ENCODE peak calls at places on chromosomes 7 and 10, in ten cellular contexts. One of them, this sample, is unnamed.
A peak's percentile ranks its signal among the peaks of the same experiment; 100 is the strongest.

GRCh38 chr7:121406461-121406860 is 10.4 kb upstream of the FAM3C start:
- DNase-seq in WTC11: no peak
- DNase-seq in A549: no peak
- DNase-seq in PC-9: no peak
- DNase-seq in fibroblast of lung: no peak
- DNase-seq in cardiac muscle cell: no peak
- DNase-seq in endodermal cell: no peak
- DNase-seq in IMR-90: no peak
- DNase-seq in lower lobe of right lung: no peak
- DNase-seq in PC-3: no peak
- DNase-seq in this sample: no peak

GRCh38 chr10:117477961-117478670 is 64.4 kb upstream of the EMX2 start:
- DNase-seq in WTC11: no peak
- DNase-seq in A549: peak; percentile 66
- DNase-seq in PC-9: peak; percentile 76
- DNase-seq in fibroblast of lung: no peak
- DNase-seq in cardiac muscle cell: peak; percentile 85
- DNase-seq in endodermal cell: no peak
- DNase-seq in IMR-90: peak; percentile 19
- DNase-seq in lower lobe of right lung: no peak
- DNase-seq in PC-3: peak; percentile 76
- DNase-seq in this sample: peak; percentile 72

GRCh38 chr10:126569513-126570447 is 100.7 kb downstream of the C10orf90 start:
- DNase-seq in WTC11: no peak
- DNase-seq in A549: peak; percentile 5
- DNase-seq in PC-9: no peak
- DNase-seq in fibroblast of lung: peak; percentile 84
- DNase-seq in cardiac muscle cell: peak; percentile 72
- DNase-seq in endodermal cell: no peak
- DNase-seq in IMR-90: peak; percentile 85
- DNase-seq in lower lobe of right lung: no peak
- DNase-seq in PC-3: peak; percentile 67
- DNase-seq in this sample: peak; percentile 92

GRCh38 chr10:11882646-11883375 is 59.7 kb downstream of the PROSER2 start:
- DNase-seq in WTC11: no peak
- DNase-seq in A549: no peak
- DNase-seq in PC-9: no peak
- DNase-seq in fibroblast of lung: no peak
- DNase-seq in cardiac muscle cell: no peak
- DNase-seq in endodermal cell: no peak
- DNase-seq in IMR-90: no peak
- DNase-seq in lower lobe of right lung: no peak
- DNase-seq in PC-3: peak; percentile 66
- DNase-seq in this sample: no peak

GRCh38 chr10:47173929-47174442 is 126.0 kb upstream of the GDF10 start:
- DNase-seq in WTC11: no peak
- DNase-seq in A549: no peak
- DNase-seq in PC-9: no peak
- DNase-seq in fibroblast of lung: no peak
- DNase-seq in cardiac muscle cell: no peak
- DNase-seq in endodermal cell: peak; percentile 19
- DNase-seq in IMR-90: no peak
- DNase-seq in lower lobe of right lung: no peak
- DNase-seq in PC-3: no peak
- DNase-seq in this sample: no peak

GRCh38 chr7:140003913-140004382 is 58.8 kb downstream of the PARP12 start:
- DNase-seq in WTC11: peak; percentile 49
- DNase-seq in A549: peak; percentile 63
- DNase-seq in PC-9: no peak
- DNase-seq in fibroblast of lung: peak; percentile 82
- DNase-seq in cardiac muscle cell: peak; percentile 81
- DNase-seq in endodermal cell: peak; percentile 87
- DNase-seq in IMR-90: peak; percentile 75
- DNase-seq in lower lobe of right lung: no peak
- DNase-seq in PC-3: peak; percentile 86
- DNase-seq in this sample: peak; percentile 77

GRCh38 chr10:80603516-80603915 is 65.8 kb downstream of the SH2D4B start:
- DNase-seq in WTC11: no peak
- DNase-seq in A549: no peak
- DNase-seq in PC-9: no peak
- DNase-seq in fibroblast of lung: no peak
- DNase-seq in cardiac muscle cell: no peak
- DNase-seq in endodermal cell: peak; percentile 27
- DNase-seq in IMR-90: no peak
- DNase-seq in lower lobe of right lung: no peak
- DNase-seq in PC-3: no peak
- DNase-seq in this sample: no peak

GRCh38 chr10:84907461-84908010 is 579.1 kb downstream of the CCSER2 start:
- DNase-seq in WTC11: no peak
- DNase-seq in A549: no peak
- DNase-seq in PC-9: no peak
- DNase-seq in fibroblast of lung: no peak
- DNase-seq in cardiac muscle cell: no peak
- DNase-seq in endodermal cell: no peak
- DNase-seq in IMR-90: no peak
- DNase-seq in lower lobe of right lung: no peak
- DNase-seq in PC-3: no peak
- DNase-seq in this sample: no peak

GRCh38 chr7:30922596-30922995 is 10.9 kb downstream of the AQP1 start:
- DNase-seq in WTC11: peak; percentile 4
- DNase-seq in A549: no peak
- DNase-seq in PC-9: no peak
- DNase-seq in fibroblast of lung: no peak
- DNase-seq in cardiac muscle cell: no peak
- DNase-seq in endodermal cell: peak; percentile 34
- DNase-seq in IMR-90: no peak
- DNase-seq in lower lobe of right lung: peak; percentile 24
- DNase-seq in PC-3: no peak
- DNase-seq in this sample: no peak

GRCh38 chr10:122678266-122678665 is 21.4 kb downstream of the C10orf120 start:
- DNase-seq in WTC11: no peak
- DNase-seq in A549: no peak
- DNase-seq in PC-9: no peak
- DNase-seq in fibroblast of lung: no peak
- DNase-seq in cardiac muscle cell: no peak
- DNase-seq in endodermal cell: no peak
- DNase-seq in IMR-90: no peak
- DNase-seq in lower lobe of right lung: no peak
- DNase-seq in PC-3: no peak
- DNase-seq in this sample: no peak

GRCh38 chr7:134899729-134900128 is 86.6 kb upstream of the AGBL3 start:
- DNase-seq in WTC11: no peak
- DNase-seq in A549: peak; percentile 68
- DNase-seq in PC-9: peak; percentile 68
- DNase-seq in fibroblast of lung: no peak
- DNase-seq in cardiac muscle cell: peak; percentile 36
- DNase-seq in endodermal cell: no peak
- DNase-seq in IMR-90: peak; percentile 68
- DNase-seq in lower lobe of right lung: no peak
- DNase-seq in PC-3: peak; percentile 71
- DNase-seq in this sample: peak; percentile 49

GRCh38 chr10:110404374-110404773 is 93.3 kb upstream of the DUSP5 start:
- DNase-seq in WTC11: no peak
- DNase-seq in A549: no peak
- DNase-seq in PC-9: no peak
- DNase-seq in fibroblast of lung: peak; percentile 80
- DNase-seq in cardiac muscle cell: no peak
- DNase-seq in endodermal cell: no peak
- DNase-seq in IMR-90: no peak
- DNase-seq in lower lobe of right lung: no peak
- DNase-seq in PC-3: no peak
- DNase-seq in this sample: no peak

DNA sequence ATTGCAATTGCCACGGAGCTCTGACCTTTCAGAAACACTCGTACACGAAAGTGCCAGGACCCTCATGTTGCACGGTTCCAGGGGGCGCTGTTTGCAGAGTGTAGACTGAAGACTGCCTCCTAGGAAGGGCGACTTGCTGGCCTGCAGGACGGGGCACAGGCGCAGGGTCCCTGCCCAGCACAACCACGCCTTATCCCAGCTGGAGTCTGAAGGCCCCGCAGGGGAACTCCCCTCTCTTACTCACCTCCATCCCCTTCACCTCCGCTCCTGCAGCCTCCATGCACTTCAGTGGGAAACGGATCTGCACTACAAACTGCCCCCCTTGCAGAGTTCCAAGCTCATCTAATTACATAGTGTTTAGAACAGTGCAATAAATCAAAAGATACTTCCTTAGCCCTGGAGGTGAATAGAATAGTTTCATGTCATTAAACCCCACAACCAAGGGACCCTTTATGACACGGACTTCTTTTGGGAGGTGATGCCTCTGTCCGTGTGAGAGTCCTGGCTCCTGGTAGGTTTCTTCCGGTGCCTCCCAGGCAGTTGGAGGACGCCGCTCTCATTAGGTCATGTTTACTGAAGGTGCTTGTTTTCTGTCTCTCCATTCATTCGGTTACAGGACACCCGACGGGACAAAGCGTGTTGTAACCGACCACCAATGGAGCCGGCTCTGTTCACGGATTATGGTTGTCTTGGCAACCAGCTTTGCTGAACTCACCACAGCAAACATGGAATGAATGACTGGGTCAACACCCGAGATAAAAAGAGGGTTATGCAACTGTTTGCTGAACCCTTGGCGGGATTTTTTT is 262.2 kb downstream of the BAMBI start:
- DNase-seq in WTC11: peak; percentile 88
- DNase-seq in A549: peak; percentile 100
- DNase-seq in PC-9: peak; percentile 80
- DNase-seq in fibroblast of lung: peak; percentile 77
- DNase-seq in cardiac muscle cell: peak; percentile 98
- DNase-seq in endodermal cell: peak; percentile 94
- DNase-seq in IMR-90: peak; percentile 66
- DNase-seq in lower lobe of right lung: peak; percentile 66
- DNase-seq in PC-3: no peak
- DNase-seq in this sample: peak; percentile 72
- TF ChIP-seq CTCF in WTC11: peak; percentile 65
- TF ChIP-seq CTCF in A549: peak; percentile 89
- TF ChIP-seq CTCF in PC-9: peak; percentile 33
- TF ChIP-seq CTCF in fibroblast of lung: peak; percentile 39
- TF ChIP-seq CTCF in cardiac muscle cell: peak; percentile 49
- TF ChIP-seq CTCF in endodermal cell: peak; percentile 90
- TF ChIP-seq CTCF in IMR-90: no peak
- TF ChIP-seq CTCF in lower lobe of right lung: no peak
- TF ChIP-seq CTCF in PC-3: peak; percentile 29
- TF ChIP-seq CTCF in this sample: peak; percentile 40

DNA sequence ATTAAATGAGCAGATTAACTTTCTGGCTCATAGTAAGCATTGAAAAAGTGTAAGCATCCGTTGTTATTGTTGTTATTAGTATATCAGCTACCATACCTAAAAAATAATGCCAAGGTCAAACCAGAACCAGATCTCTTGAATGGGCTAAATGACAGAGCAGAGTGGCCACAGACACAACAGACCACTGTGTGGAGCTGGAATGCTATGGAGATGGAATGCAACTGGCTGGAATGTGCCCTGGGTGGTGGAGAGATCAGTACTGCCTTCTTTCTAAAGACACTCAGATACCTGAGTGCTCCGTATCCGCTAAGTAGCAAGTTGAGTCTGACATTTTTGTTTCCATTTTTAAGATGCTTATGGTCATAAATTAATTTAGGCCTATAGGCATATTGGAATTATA is 20.5 kb upstream of the DNAJB12 start:
- DNase-seq in WTC11: peak; percentile 33
- DNase-seq in A549: no peak
- DNase-seq in PC-9: no peak
- DNase-seq in fibroblast of lung: no peak
- DNase-seq in cardiac muscle cell: peak; percentile 37
- DNase-seq in endodermal cell: peak; percentile 68
- DNase-seq in IMR-90: peak; percentile 30
- DNase-seq in lower lobe of right lung: no peak
- DNase-seq in PC-3: no peak
- DNase-seq in this sample: no peak
- TF ChIP-seq CTCF in WTC11: no peak
- TF ChIP-seq CTCF in A549: no peak
- TF ChIP-seq CTCF in PC-9: no peak
- TF ChIP-seq CTCF in fibroblast of lung: no peak
- TF ChIP-seq CTCF in cardiac muscle cell: no peak
- TF ChIP-seq CTCF in endodermal cell: peak; percentile 44
- TF ChIP-seq CTCF in IMR-90: peak; percentile 38
- TF ChIP-seq CTCF in lower lobe of right lung: no peak
- TF ChIP-seq CTCF in PC-3: no peak
- TF ChIP-seq CTCF in this sample: peak; percentile 11

DNA sequence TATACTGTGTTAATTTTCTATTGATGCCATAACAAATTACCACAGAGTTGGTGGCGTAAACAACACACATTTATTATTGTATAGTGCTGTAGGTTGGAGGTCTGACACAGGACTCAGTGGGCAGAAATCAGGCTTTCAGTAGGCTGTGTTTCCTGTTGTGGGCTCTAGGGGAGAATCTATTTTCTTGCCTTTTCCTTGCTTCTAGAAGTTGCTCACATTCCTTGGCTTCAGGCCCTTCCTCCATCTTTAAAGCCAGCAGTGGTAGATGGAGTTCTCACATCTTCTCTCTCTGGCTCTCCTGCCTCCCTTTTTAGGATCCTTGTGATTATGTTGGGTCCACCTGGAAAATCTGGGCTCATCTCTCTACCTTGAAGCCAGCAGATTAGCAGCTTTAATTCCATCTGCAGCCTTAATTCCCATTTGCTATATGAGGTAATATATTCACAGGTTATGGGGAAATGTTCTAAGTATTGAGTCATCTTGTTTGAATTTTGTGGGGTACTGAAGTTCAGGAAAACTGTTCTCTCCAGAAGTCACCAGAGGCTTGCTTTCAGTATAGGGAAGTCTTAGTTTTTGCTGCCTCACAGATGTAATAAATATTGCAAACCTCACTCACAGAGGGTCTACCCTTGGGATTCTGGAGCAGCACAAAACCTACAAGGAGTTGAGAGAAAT is 38.9 kb downstream of the CCNY start:
- DNase-seq in WTC11: no peak
- DNase-seq in A549: no peak
- DNase-seq in PC-9: no peak
- DNase-seq in fibroblast of lung: no peak
- DNase-seq in cardiac muscle cell: peak; percentile 36
- DNase-seq in endodermal cell: no peak
- DNase-seq in IMR-90: peak; percentile 47
- DNase-seq in lower lobe of right lung: no peak
- DNase-seq in PC-3: peak; percentile 38
- DNase-seq in this sample: peak; percentile 32
- TF ChIP-seq CTCF in WTC11: no peak
- TF ChIP-seq CTCF in A549: no peak
- TF ChIP-seq CTCF in PC-9: no peak
- TF ChIP-seq CTCF in fibroblast of lung: no peak
- TF ChIP-seq CTCF in cardiac muscle cell: no peak
- TF ChIP-seq CTCF in endodermal cell: peak; percentile 46
- TF ChIP-seq CTCF in IMR-90: peak; percentile 7
- TF ChIP-seq CTCF in lower lobe of right lung: no peak
- TF ChIP-seq CTCF in PC-3: peak; percentile 33
- TF ChIP-seq CTCF in this sample: no peak

DNA sequence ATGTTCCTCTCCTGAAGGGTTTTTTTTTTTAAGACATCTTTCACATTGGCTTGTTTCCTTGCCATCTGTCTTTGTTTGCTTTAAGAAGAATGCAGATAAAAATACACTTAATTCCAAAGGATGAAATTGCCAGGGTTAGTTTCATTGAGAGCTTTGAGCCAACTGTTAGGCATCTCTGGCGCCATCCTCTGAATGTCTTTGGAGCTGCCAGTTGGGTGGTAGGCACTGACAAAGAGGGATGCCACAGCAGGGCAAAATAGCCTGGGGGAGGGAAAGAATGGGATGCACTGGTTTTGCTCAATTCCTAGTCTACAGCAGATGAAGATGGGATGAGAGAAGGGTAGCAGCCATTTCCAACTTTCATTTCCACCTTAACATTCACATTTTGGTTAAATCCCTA is 399.2 kb downstream of the SORCS1 start:
- DNase-seq in WTC11: peak; percentile 25
- DNase-seq in A549: no peak
- DNase-seq in PC-9: no peak
- DNase-seq in fibroblast of lung: no peak
- DNase-seq in cardiac muscle cell: no peak
- DNase-seq in endodermal cell: peak; percentile 62
- DNase-seq in IMR-90: no peak
- DNase-seq in lower lobe of right lung: no peak
- DNase-seq in PC-3: no peak
- DNase-seq in this sample: no peak
- TF ChIP-seq CTCF in WTC11: no peak
- TF ChIP-seq CTCF in A549: no peak
- TF ChIP-seq CTCF in PC-9: no peak
- TF ChIP-seq CTCF in fibroblast of lung: no peak
- TF ChIP-seq CTCF in cardiac muscle cell: no peak
- TF ChIP-seq CTCF in endodermal cell: peak; percentile 67
- TF ChIP-seq CTCF in IMR-90: no peak
- TF ChIP-seq CTCF in lower lobe of right lung: no peak
- TF ChIP-seq CTCF in PC-3: no peak
- TF ChIP-seq CTCF in this sample: no peak

This sample was measured in astrocyte of the spinal cord.